ENCODE peak calls at places on chromosomes 4 and X, in ten cellular contexts. One of them, this sample, is unnamed.

GRCh38 chr4:17544205-17544604 is 29.2 kb downstream of the CLRN2 start:
- DNase-seq in stimulated activated CD8-positive, alpha-beta memory T cell treated with anti-CD3 and anti-CD28 coated beads, Interleukin-12 subunit alpha, Interleukin-12 subunit beta, amount 100 ng/mL, for 4 hours: no peak
- DNase-seq in GM04504: no peak
- DNase-seq in HTR-8/SVneo: no peak
- DNase-seq in activated T-helper 1 cell treated with Interleukin-2 at 50 U/mL for 16 hours: no peak
- DNase-seq in T-cell: no peak
- DNase-seq in choroid plexus epithelial cell: no peak
- DNase-seq in glutamatergic neuron: peak; percentile 30
- DNase-seq in HEK293T: no peak
- DNase-seq in Panc1: peak; percentile 5
- DNase-seq in this sample: peak; percentile 23

GRCh38 chr4:182808673-182809416 is 108.3 kb downstream of the DCTD start:
- DNase-seq in stimulated activated CD8-positive, alpha-beta memory T cell treated with anti-CD3 and anti-CD28 coated beads, Interleukin-12 subunit alpha, Interleukin-12 subunit beta, amount 100 ng/mL, for 4 hours: peak; percentile 13
- DNase-seq in GM04504: no peak
- DNase-seq in HTR-8/SVneo: peak; percentile 24
- DNase-seq in activated T-helper 1 cell treated with Interleukin-2 at 50 U/mL for 16 hours: no peak
- DNase-seq in T-cell: peak; percentile 54
- DNase-seq in choroid plexus epithelial cell: peak; percentile 14
- DNase-seq in glutamatergic neuron: no peak
- DNase-seq in HEK293T: no peak
- DNase-seq in Panc1: no peak
- DNase-seq in this sample: peak; percentile 62

GRCh38 chr4:87117051-87117729 is 103.2 kb downstream of the KLHL8 start:
- DNase-seq in stimulated activated CD8-positive, alpha-beta memory T cell treated with anti-CD3 and anti-CD28 coated beads, Interleukin-12 subunit alpha, Interleukin-12 subunit beta, amount 100 ng/mL, for 4 hours: no peak
- DNase-seq in GM04504: no peak
- DNase-seq in HTR-8/SVneo: no peak
- DNase-seq in activated T-helper 1 cell treated with Interleukin-2 at 50 U/mL for 16 hours: no peak
- DNase-seq in T-cell: no peak
- DNase-seq in choroid plexus epithelial cell: no peak
- DNase-seq in glutamatergic neuron: no peak
- DNase-seq in HEK293T: no peak
- DNase-seq in Panc1: no peak
- DNase-seq in this sample: no peak

GRCh38 chrX:130419263-130419662 is 17.5 kb downstream of the RBMX2 start:
- DNase-seq in stimulated activated CD8-positive, alpha-beta memory T cell treated with anti-CD3 and anti-CD28 coated beads, Interleukin-12 subunit alpha, Interleukin-12 subunit beta, amount 100 ng/mL, for 4 hours: no peak
- DNase-seq in GM04504: no peak
- DNase-seq in HTR-8/SVneo: no peak
- DNase-seq in activated T-helper 1 cell treated with Interleukin-2 at 50 U/mL for 16 hours: no peak
- DNase-seq in T-cell: no peak
- DNase-seq in choroid plexus epithelial cell: no peak
- DNase-seq in glutamatergic neuron: no peak
- DNase-seq in HEK293T: no peak
- DNase-seq in Panc1: no peak
- DNase-seq in this sample: no peak

GRCh38 chr4:102564399-102564921 is 63.3 kb downstream of the NFKB1 start:
- DNase-seq in stimulated activated CD8-positive, alpha-beta memory T cell treated with anti-CD3 and anti-CD28 coated beads, Interleukin-12 subunit alpha, Interleukin-12 subunit beta, amount 100 ng/mL, for 4 hours: no peak
- DNase-seq in GM04504: peak; percentile 5
- DNase-seq in HTR-8/SVneo: no peak
- DNase-seq in activated T-helper 1 cell treated with Interleukin-2 at 50 U/mL for 16 hours: no peak
- DNase-seq in T-cell: no peak
- DNase-seq in choroid plexus epithelial cell: peak; percentile 71
- DNase-seq in glutamatergic neuron: no peak
- DNase-seq in HEK293T: no peak
- DNase-seq in Panc1: no peak
- DNase-seq in this sample: peak; percentile 69

GRCh38 chr4:84467601-84468000 is 31.5 kb downstream of the NKX6-1 start:
- DNase-seq in stimulated activated CD8-positive, alpha-beta memory T cell treated with anti-CD3 and anti-CD28 coated beads, Interleukin-12 subunit alpha, Interleukin-12 subunit beta, amount 100 ng/mL, for 4 hours: no peak
- DNase-seq in GM04504: no peak
- DNase-seq in HTR-8/SVneo: no peak
- DNase-seq in activated T-helper 1 cell treated with Interleukin-2 at 50 U/mL for 16 hours: no peak
- DNase-seq in T-cell: no peak
- DNase-seq in choroid plexus epithelial cell: no peak
- DNase-seq in glutamatergic neuron: no peak
- DNase-seq in HEK293T: no peak
- DNase-seq in Panc1: no peak
- DNase-seq in this sample: no peak

GRCh38 chrX:47796433-47796906 is 40.2 kb upstream of the ZNF81 start:
- DNase-seq in stimulated activated CD8-positive, alpha-beta memory T cell treated with anti-CD3 and anti-CD28 coated beads, Interleukin-12 subunit alpha, Interleukin-12 subunit beta, amount 100 ng/mL, for 4 hours: no peak
- DNase-seq in GM04504: peak; percentile 10
- DNase-seq in HTR-8/SVneo: peak; percentile 5
- DNase-seq in activated T-helper 1 cell treated with Interleukin-2 at 50 U/mL for 16 hours: no peak
- DNase-seq in T-cell: no peak
- DNase-seq in choroid plexus epithelial cell: peak; percentile 70
- DNase-seq in glutamatergic neuron: no peak
- DNase-seq in HEK293T: no peak
- DNase-seq in Panc1: no peak
- DNase-seq in this sample: peak; percentile 23

GRCh38 chr4:105399535-105400161 is 74.2 kb downstream of the PPA2 start:
- DNase-seq in stimulated activated CD8-positive, alpha-beta memory T cell treated with anti-CD3 and anti-CD28 coated beads, Interleukin-12 subunit alpha, Interleukin-12 subunit beta, amount 100 ng/mL, for 4 hours: no peak
- DNase-seq in GM04504: peak; percentile 61
- DNase-seq in HTR-8/SVneo: peak; percentile 10
- DNase-seq in activated T-helper 1 cell treated with Interleukin-2 at 50 U/mL for 16 hours: no peak
- DNase-seq in T-cell: no peak
- DNase-seq in choroid plexus epithelial cell: peak; percentile 91
- DNase-seq in glutamatergic neuron: no peak
- DNase-seq in HEK293T: no peak
- DNase-seq in Panc1: peak; percentile 24
- DNase-seq in this sample: peak; percentile 85

GRCh38 chrX:86946569-86946968 is 571.0 kb upstream of the KLHL4 start:
- DNase-seq in stimulated activated CD8-positive, alpha-beta memory T cell treated with anti-CD3 and anti-CD28 coated beads, Interleukin-12 subunit alpha, Interleukin-12 subunit beta, amount 100 ng/mL, for 4 hours: no peak
- DNase-seq in GM04504: peak; percentile 0
- DNase-seq in HTR-8/SVneo: no peak
- DNase-seq in activated T-helper 1 cell treated with Interleukin-2 at 50 U/mL for 16 hours: no peak
- DNase-seq in T-cell: no peak
- DNase-seq in choroid plexus epithelial cell: peak; percentile 30
- DNase-seq in glutamatergic neuron: no peak
- DNase-seq in HEK293T: peak; percentile 18
- DNase-seq in Panc1: peak; percentile 7
- DNase-seq in this sample: no peak

GRCh38 chr4:161762796-161763195 is 401.0 kb downstream of the FSTL5 start:
- DNase-seq in stimulated activated CD8-positive, alpha-beta memory T cell treated with anti-CD3 and anti-CD28 coated beads, Interleukin-12 subunit alpha, Interleukin-12 subunit beta, amount 100 ng/mL, for 4 hours: no peak
- DNase-seq in GM04504: peak; percentile 12
- DNase-seq in HTR-8/SVneo: peak; percentile 9
- DNase-seq in activated T-helper 1 cell treated with Interleukin-2 at 50 U/mL for 16 hours: no peak
- DNase-seq in T-cell: no peak
- DNase-seq in choroid plexus epithelial cell: peak; percentile 90
- DNase-seq in glutamatergic neuron: no peak
- DNase-seq in HEK293T: no peak
- DNase-seq in Panc1: no peak
- DNase-seq in this sample: peak; percentile 29

GRCh38 chrX:103517246-103517645 is 2.0 kb downstream of the RAB40A start:
- DNase-seq in stimulated activated CD8-positive, alpha-beta memory T cell treated with anti-CD3 and anti-CD28 coated beads, Interleukin-12 subunit alpha, Interleukin-12 subunit beta, amount 100 ng/mL, for 4 hours: no peak
- DNase-seq in GM04504: no peak
- DNase-seq in HTR-8/SVneo: no peak
- DNase-seq in activated T-helper 1 cell treated with Interleukin-2 at 50 U/mL for 16 hours: no peak
- DNase-seq in T-cell: no peak
- DNase-seq in choroid plexus epithelial cell: peak; percentile 83
- DNase-seq in glutamatergic neuron: no peak
- DNase-seq in HEK293T: no peak
- DNase-seq in Panc1: no peak
- DNase-seq in this sample: no peak

GRCh38 chr4:111778543-111778942 is 366.7 kb upstream of the FAM241A start:
- DNase-seq in stimulated activated CD8-positive, alpha-beta memory T cell treated with anti-CD3 and anti-CD28 coated beads, Interleukin-12 subunit alpha, Interleukin-12 subunit beta, amount 100 ng/mL, for 4 hours: no peak
- DNase-seq in GM04504: peak; percentile 23
- DNase-seq in HTR-8/SVneo: no peak
- DNase-seq in activated T-helper 1 cell treated with Interleukin-2 at 50 U/mL for 16 hours: no peak
- DNase-seq in T-cell: no peak
- DNase-seq in choroid plexus epithelial cell: peak; percentile 6
- DNase-seq in glutamatergic neuron: no peak
- DNase-seq in HEK293T: peak; percentile 23
- DNase-seq in Panc1: no peak
- DNase-seq in this sample: peak; percentile 54

GRCh38 chr4:8701101-8702019 is 108.8 kb downstream of the CPZ start:
- DNase-seq in stimulated activated CD8-positive, alpha-beta memory T cell treated with anti-CD3 and anti-CD28 coated beads, Interleukin-12 subunit alpha, Interleukin-12 subunit beta, amount 100 ng/mL, for 4 hours: no peak
- DNase-seq in GM04504: no peak
- DNase-seq in HTR-8/SVneo: no peak
- DNase-seq in activated T-helper 1 cell treated with Interleukin-2 at 50 U/mL for 16 hours: no peak
- DNase-seq in T-cell: no peak
- DNase-seq in choroid plexus epithelial cell: no peak
- DNase-seq in glutamatergic neuron: no peak
- DNase-seq in HEK293T: no peak
- DNase-seq in Panc1: no peak
- DNase-seq in this sample: no peak

GRCh38 chr4:30866907-30867306 is 146.7 kb downstream of the PCDH7 start:
- DNase-seq in stimulated activated CD8-positive, alpha-beta memory T cell treated with anti-CD3 and anti-CD28 coated beads, Interleukin-12 subunit alpha, Interleukin-12 subunit beta, amount 100 ng/mL, for 4 hours: no peak
- DNase-seq in GM04504: no peak
- DNase-seq in HTR-8/SVneo: no peak
- DNase-seq in activated T-helper 1 cell treated with Interleukin-2 at 50 U/mL for 16 hours: no peak
- DNase-seq in T-cell: no peak
- DNase-seq in choroid plexus epithelial cell: no peak
- DNase-seq in glutamatergic neuron: no peak
- DNase-seq in HEK293T: no peak
- DNase-seq in Panc1: no peak
- DNase-seq in this sample: no peak

GRCh38 chr4:100060765-100061416 is 110.8 kb upstream of the H2AZ1 start:
- DNase-seq in stimulated activated CD8-positive, alpha-beta memory T cell treated with anti-CD3 and anti-CD28 coated beads, Interleukin-12 subunit alpha, Interleukin-12 subunit beta, amount 100 ng/mL, for 4 hours: no peak
- DNase-seq in GM04504: no peak
- DNase-seq in HTR-8/SVneo: no peak
- DNase-seq in activated T-helper 1 cell treated with Interleukin-2 at 50 U/mL for 16 hours: no peak
- DNase-seq in T-cell: no peak
- DNase-seq in choroid plexus epithelial cell: no peak
- DNase-seq in glutamatergic neuron: no peak
- DNase-seq in HEK293T: no peak
- DNase-seq in Panc1: no peak
- DNase-seq in this sample: no peak

GRCh38 chr4:31084806-31085416 is 364.7 kb downstream of the PCDH7 start:
- DNase-seq in stimulated activated CD8-positive, alpha-beta memory T cell treated with anti-CD3 and anti-CD28 coated beads, Interleukin-12 subunit alpha, Interleukin-12 subunit beta, amount 100 ng/mL, for 4 hours: no peak
- DNase-seq in GM04504: no peak
- DNase-seq in HTR-8/SVneo: no peak
- DNase-seq in activated T-helper 1 cell treated with Interleukin-2 at 50 U/mL for 16 hours: no peak
- DNase-seq in T-cell: no peak
- DNase-seq in choroid plexus epithelial cell: no peak
- DNase-seq in glutamatergic neuron: peak; percentile 18
- DNase-seq in HEK293T: no peak
- DNase-seq in Panc1: no peak
- DNase-seq in this sample: no peak

GRCh38 chr4:13201241-13201640 is 282.9 kb downstream of the RAB28 start:
- DNase-seq in stimulated activated CD8-positive, alpha-beta memory T cell treated with anti-CD3 and anti-CD28 coated beads, Interleukin-12 subunit alpha, Interleukin-12 subunit beta, amount 100 ng/mL, for 4 hours: no peak
- DNase-seq in GM04504: no peak
- DNase-seq in HTR-8/SVneo: no peak
- DNase-seq in activated T-helper 1 cell treated with Interleukin-2 at 50 U/mL for 16 hours: no peak
- DNase-seq in T-cell: no peak
- DNase-seq in choroid plexus epithelial cell: no peak
- DNase-seq in glutamatergic neuron: no peak
- DNase-seq in HEK293T: no peak
- DNase-seq in Panc1: no peak
- DNase-seq in this sample: no peak

This sample was measured in AG10803.